ENCODE peak calls at places on chromosomes 13 and 19, in eight cellular contexts. O is Caki2; B is activated CD4-positive, alpha-beta T cell treated with anti-CD3 and anti-CD28 coated beads for 48 hours; J is brain microvascular endothelial cell; Q is cardiac fibroblast; U is hepatic stellate cell; V is nucleus accumbens; C is HFFc6. S is an unnamed sample.

GRCh38 chr13:113545455-113545930 is 39.1 kb upstream of the TFDP1 start:
- DNase-seq in O (no peak), B (no peak), J (peak), Q (peak), U (peak), V (no peak), C (peak), S (no peak)

GRCh38 chr19:5048727-5049553 is 80.0 kb downstream of the KDM4B start:
- DNase-seq in O (no peak), B (no peak), J (peak), Q (peak), U (peak), V (no peak), C (peak), S (no peak)

GRCh38 chr13:65789815-65790214 is 1440.3 kb downstream of the PCDH9 start:
- DNase-seq in O (peak), B (no peak), J (no peak), Q (peak), U (peak), V (no peak), C (peak), S (peak)

GRCh38 chr13:111904166-111904565 is 162.8 kb upstream of the SOX1 start:
- DNase-seq in O (no peak), B (no peak), J (no peak), Q (no peak), U (no peak), V (no peak), C (no peak), S (no peak)

GRCh38 chr19:862529-863304 is 3.3 kb downstream of the CFD start:
- DNase-seq in O (no peak), B (peak), J (peak), Q (peak), U (peak), V (no peak), C (peak), S (no peak)

GRCh38 chr13:51542358-51542972 is 41.8 kb upstream of the WDFY2 start:
- DNase-seq in O (peak), B (no peak), J (no peak), Q (peak), U (no peak), V (no peak), C (no peak), S (no peak)

GRCh38 chr13:114315074-114315785 is 927 bp downstream of the CHAMP1 start:
- DNase-seq in O (no peak), B (no peak), J (no peak), Q (no peak), U (no peak), V (no peak), C (no peak), S (no peak)

GRCh38 chr13:109381546-109382180 is 404.7 kb downstream of the IRS2 start:
- DNase-seq in O (no peak), B (no peak), J (peak), Q (peak), U (peak), V (no peak), C (peak), S (peak)

S was measured in AG04449.